ENCODE peak calls at places on chromosome 14, in four cellular contexts. One of them, this sample, is unnamed.

GRCh38 chr14:38257500-38257899 is 1.6 kb upstream of the CLEC14A start:
- DNase-seq in lower lobe of right lung: no peak
- DNase-seq in activated CD4-positive, alpha-beta T cell treated with anti-CD3 and anti-CD28 coated beads, Interleukin-2, amount 50 U/mL, for 1 hour: no peak
- DNase-seq in T-helper 2 cell: no peak
- DNase-seq in this sample: no peak

GRCh38 chr14:99224116-99224910 is 47.7 kb downstream of the BCL11B start:
- DNase-seq in lower lobe of right lung: no peak
- DNase-seq in activated CD4-positive, alpha-beta T cell treated with anti-CD3 and anti-CD28 coated beads, Interleukin-2, amount 50 U/mL, for 1 hour: no peak
- DNase-seq in T-helper 2 cell: no peak
- DNase-seq in this sample: no peak

GRCh38 chr14:74326369-74327152 is 21.7 kb upstream of the VRTN start:
- DNase-seq in lower lobe of right lung: no peak
- DNase-seq in activated CD4-positive, alpha-beta T cell treated with anti-CD3 and anti-CD28 coated beads, Interleukin-2, amount 50 U/mL, for 1 hour: no peak
- DNase-seq in T-helper 2 cell: no peak
- DNase-seq in this sample: no peak

GRCh38 chr14:25120261-25120660 is 70.3 kb upstream of the STXBP6 start:
- DNase-seq in lower lobe of right lung: no peak
- DNase-seq in activated CD4-positive, alpha-beta T cell treated with anti-CD3 and anti-CD28 coated beads, Interleukin-2, amount 50 U/mL, for 1 hour: no peak
- DNase-seq in T-helper 2 cell: no peak
- DNase-seq in this sample: no peak

GRCh38 chr14:30240002-30240401 is 312.4 kb upstream of the PRKD1 start:
- DNase-seq in activated CD4-positive, alpha-beta T cell treated with anti-CD3 and anti-CD28 coated beads, Interleukin-2, amount 50 U/mL, for 1 hour: no peak
- DNase-seq in T-helper 2 cell: no peak
- DNase-seq in lower lobe of right lung: no peak
- DNase-seq in this sample: no peak

GRCh38 chr14:23406244-23406643 is 1.8 kb downstream of the MYH6 start:
- DNase-seq in activated CD4-positive, alpha-beta T cell treated with anti-CD3 and anti-CD28 coated beads, Interleukin-2, amount 50 U/mL, for 1 hour: no peak
- DNase-seq in lower lobe of right lung: no peak
- DNase-seq in T-helper 2 cell: no peak
- DNase-seq in this sample: no peak

GRCh38 chr14:104561661-104562495 is 17.7 kb upstream of the C14orf180 start:
- DNase-seq in T-helper 2 cell: no peak
- DNase-seq in activated CD4-positive, alpha-beta T cell treated with anti-CD3 and anti-CD28 coated beads, Interleukin-2, amount 50 U/mL, for 1 hour: no peak
- DNase-seq in lower lobe of right lung: no peak
- DNase-seq in this sample: no peak

GRCh38 chr14:104682107-104682593 is 7.3 kb upstream of the INF2 start:
- DNase-seq in activated CD4-positive, alpha-beta T cell treated with anti-CD3 and anti-CD28 coated beads, Interleukin-2, amount 50 U/mL, for 1 hour: no peak
- DNase-seq in T-helper 2 cell: no peak
- DNase-seq in lower lobe of right lung: peak; percentile 38
- DNase-seq in this sample: no peak

GRCh38 chr14:100375273-100375962 is 52.3 kb downstream of the SLC25A47 start:
- DNase-seq in activated CD4-positive, alpha-beta T cell treated with anti-CD3 and anti-CD28 coated beads, Interleukin-2, amount 50 U/mL, for 1 hour: peak; percentile 13
- DNase-seq in lower lobe of right lung: peak; percentile 89
- DNase-seq in T-helper 2 cell: peak; percentile 23
- DNase-seq in this sample: peak; percentile 90

GRCh38 chr14:68783408-68784297 is 9.2 kb downstream of the ZFP36L1 start:
- DNase-seq in lower lobe of right lung: no peak
- DNase-seq in activated CD4-positive, alpha-beta T cell treated with anti-CD3 and anti-CD28 coated beads, Interleukin-2, amount 50 U/mL, for 1 hour: no peak
- DNase-seq in T-helper 2 cell: no peak
- DNase-seq in this sample: no peak

GRCh38 chr14:73977896-73978295 is 27.8 kb downstream of the COQ6 start:
- DNase-seq in lower lobe of right lung: no peak
- DNase-seq in activated CD4-positive, alpha-beta T cell treated with anti-CD3 and anti-CD28 coated beads, Interleukin-2, amount 50 U/mL, for 1 hour: no peak
- DNase-seq in T-helper 2 cell: no peak
- DNase-seq in this sample: no peak

GRCh38 chr14:53927171-53927570 is 29.5 kb downstream of the BMP4 start:
- DNase-seq in T-helper 2 cell: no peak
- DNase-seq in activated CD4-positive, alpha-beta T cell treated with anti-CD3 and anti-CD28 coated beads, Interleukin-2, amount 50 U/mL, for 1 hour: no peak
- DNase-seq in lower lobe of right lung: no peak
- DNase-seq in this sample: no peak

GRCh38 chr14:68210729-68211299 is 391.2 kb downstream of the RAD51B start:
- DNase-seq in T-helper 2 cell: peak; percentile 69
- DNase-seq in activated CD4-positive, alpha-beta T cell treated with anti-CD3 and anti-CD28 coated beads, Interleukin-2, amount 50 U/mL, for 1 hour: peak; percentile 7
- DNase-seq in lower lobe of right lung: no peak
- DNase-seq in this sample: peak; percentile 53

GRCh38 chr14:81164167-81164774 is 56.5 kb downstream of the GTF2A1 start:
- DNase-seq in activated CD4-positive, alpha-beta T cell treated with anti-CD3 and anti-CD28 coated beads, Interleukin-2, amount 50 U/mL, for 1 hour: peak; percentile 27
- DNase-seq in T-helper 2 cell: no peak
- DNase-seq in lower lobe of right lung: no peak
- DNase-seq in this sample: peak; percentile 56

GRCh38 chr14:74141703-74142102 is 56.9 kb downstream of the LIN52 start:
- DNase-seq in activated CD4-positive, alpha-beta T cell treated with anti-CD3 and anti-CD28 coated beads, Interleukin-2, amount 50 U/mL, for 1 hour: no peak
- DNase-seq in lower lobe of right lung: no peak
- DNase-seq in T-helper 2 cell: no peak
- DNase-seq in this sample: no peak

GRCh38 chr14:48075487-48075886 is 400.1 kb upstream of the MDGA2 start:
- DNase-seq in lower lobe of right lung: no peak
- DNase-seq in T-helper 2 cell: no peak
- DNase-seq in activated CD4-positive, alpha-beta T cell treated with anti-CD3 and anti-CD28 coated beads, Interleukin-2, amount 50 U/mL, for 1 hour: no peak
- DNase-seq in this sample: no peak

GRCh38 chr14:67650694-67651093 is 23.7 kb downstream of the VTI1B start:
- DNase-seq in T-helper 2 cell: no peak
- DNase-seq in activated CD4-positive, alpha-beta T cell treated with anti-CD3 and anti-CD28 coated beads, Interleukin-2, amount 50 U/mL, for 1 hour: no peak
- DNase-seq in lower lobe of right lung: no peak
- DNase-seq in this sample: no peak

GRCh38 chr14:32565256-32565655 is 236.2 kb downstream of the AKAP6 start:
- DNase-seq in lower lobe of right lung: no peak
- DNase-seq in T-helper 2 cell: no peak
- DNase-seq in activated CD4-positive, alpha-beta T cell treated with anti-CD3 and anti-CD28 coated beads, Interleukin-2, amount 50 U/mL, for 1 hour: no peak
- DNase-seq in this sample: no peak

GRCh38 chr14:75578786-75579781 is 664 bp downstream of the FLVCR2 start:
- DNase-seq in activated CD4-positive, alpha-beta T cell treated with anti-CD3 and anti-CD28 coated beads, Interleukin-2, amount 50 U/mL, for 1 hour: no peak
- DNase-seq in lower lobe of right lung: peak; percentile 52
- DNase-seq in T-helper 2 cell: no peak
- DNase-seq in this sample: no peak

GRCh38 chr14:53186532-53186931 is 33.4 kb upstream of the DDHD1 start:
- DNase-seq in activated CD4-positive, alpha-beta T cell treated with anti-CD3 and anti-CD28 coated beads, Interleukin-2, amount 50 U/mL, for 1 hour: no peak
- DNase-seq in T-helper 2 cell: no peak
- DNase-seq in lower lobe of right lung: no peak
- DNase-seq in this sample: no peak